ENCODE peak calls at places on chromosomes 6 and 20, in ten cellular contexts. U is hippocampal formation; R is astrocyte of the hippocampus; P is chondrocyte; D is effector CD8-positive, alpha-beta T cell; N is ELR; W is nucleus accumbens; Y is MV-4-11; K is neural crest cell; E is mesenchymal stem cell. F is an unnamed sample.

GRCh38 chr6:112439010-112439409 is 91.9 kb downstream of the RFPL4B start:
- DNase-seq in U (no peak), R (no peak), P (no peak), D (no peak), N (no peak), W (no peak), Y (no peak), K (no peak), E (no peak), F (no peak)

GRCh38 chr6:104281370-104281769 is 578.3 kb downstream of the HACE1 start:
- DNase-seq in U (no peak), R (no peak), P (no peak), D (no peak), N (no peak), W (no peak), Y (no peak), K (no peak), E (no peak), F (no peak)

GRCh38 chr20:63409066-63409833 is 48.1 kb upstream of the CHRNA4 start:
- DNase-seq in U (no peak), R (no peak), P (no peak), D (no peak), N (no peak), W (peak), Y (no peak), K (no peak), E (no peak), F (no peak)

GRCh38 chr20:41786158-41786557 is 168.0 kb upstream of the CHD6 start:
- DNase-seq in U (no peak), R (no peak), P (no peak), D (no peak), N (peak), W (no peak), Y (no peak), K (no peak), E (no peak), F (no peak)

GRCh38 chr20:49843770-49844169 is 31.1 kb downstream of the SLC9A8 start:
- DNase-seq in U (no peak), R (no peak), P (no peak), D (no peak), N (no peak), W (no peak), Y (no peak), K (no peak), E (no peak), F (no peak)

GRCh38 chr6:126040394-126040793 is 54.1 kb downstream of the TRMT11 start:
- DNase-seq in U (no peak), R (no peak), P (no peak), D (no peak), N (no peak), W (no peak), Y (no peak), K (no peak), E (no peak), F (no peak)

GRCh38 chr6:98927534-98927933 is 20.2 kb downstream of the FBXL4 start:
- DNase-seq in U (no peak), R (no peak), P (no peak), D (no peak), N (no peak), W (no peak), Y (no peak), K (no peak), E (no peak), F (no peak)

GRCh38 chr6:91590191-91590590 is 1003.3 kb upstream of the MAP3K7 start:
- DNase-seq in U (no peak), R (no peak), P (peak), D (no peak), N (no peak), W (no peak), Y (no peak), K (no peak), E (no peak), F (no peak)

GRCh38 chr6:154448448-154449096 is 61.9 kb downstream of the CNKSR3 start:
- DNase-seq in U (no peak), R (peak), P (no peak), D (no peak), N (peak), W (no peak), Y (no peak), K (no peak), E (peak), F (no peak)

GRCh38 chr6:13395272-13396237 is 67.2 kb upstream of the TBC1D7 start:
- DNase-seq in U (peak), R (peak), P (no peak), D (no peak), N (peak), W (peak), Y (peak), K (no peak), E (peak), F (no peak)